ENCODE peak calls at places on chromosomes 11 and 22, in ten cellular contexts. A is heart left ventricle, S is A549, R is esophagus squamous epithelium, K is tibial nerve, F is NB4, B is IMR-90, H is adrenal gland, Z is suprapubic skin, Y is body of pancreas. T is an unnamed sample.

GRCh38 chr22:40469181-40469580 is 98.8 kb downstream of the SGSM3 start:
- DNase-seq in A (no peak), S (no peak), R (no peak), K (no peak), F (no peak), B (no peak), H (no peak), Z (no peak), Y (no peak), T (no peak)

GRCh38 chr22:23581252-23581634 is 1.2 kb upstream of the IGLL1 start:
- DNase-seq in A (no peak), S (no peak), R (no peak), K (no peak), F (no peak), B (no peak), H (no peak), Z (no peak), Y (no peak), T (no peak)

GRCh38 chr11:20110908-20111669 is 49.2 kb downstream of the DBX1 start:
- DNase-seq in A (no peak), S (peak), R (no peak), K (no peak), F (peak), B (peak), H (peak), Z (no peak), Y (peak), T (peak)

GRCh38 chr11:44793350-44794090 is 66.8 kb downstream of the TSPAN18 start:
- DNase-seq in A (no peak), S (peak), R (no peak), K (no peak), F (no peak), B (peak), H (no peak), Z (no peak), Y (no peak), T (no peak)

GRCh38 chr11:28117712-28118111 is 9.5 kb downstream of the METTL15 start:
- DNase-seq in A (no peak), S (no peak), R (no peak), K (no peak), F (no peak), B (no peak), H (no peak), Z (no peak), Y (no peak), T (no peak)

GRCh38 chr11:110158317-110159200 is 65.4 kb downstream of the ZC3H12C start:
- DNase-seq in A (no peak), S (no peak), R (no peak), K (no peak), F (no peak), B (no peak), H (peak), Z (no peak), Y (no peak), T (no peak)

GRCh38 chr11:125593113-125593761 is 585 bp downstream of the STT3A start:
- DNase-seq in A (no peak), S (peak), R (no peak), K (no peak), F (no peak), B (peak), H (no peak), Z (no peak), Y (peak), T (no peak)

GRCh38 chr11:134385774-134386565 is 26.1 kb downstream of the B3GAT1 start:
- DNase-seq in A (no peak), S (no peak), R (no peak), K (no peak), F (no peak), B (no peak), H (no peak), Z (no peak), Y (no peak), T (peak)

GRCh38 chr22:24796056-24796455 is 10.0 kb upstream of the SGSM1 start:
- DNase-seq in A (no peak), S (no peak), R (no peak), K (no peak), F (no peak), B (no peak), H (no peak), Z (no peak), Y (no peak), T (no peak)

GRCh38 chr11:113876798-113877672 is 1.7 kb upstream of the USP28 start:
- DNase-seq in A (no peak), S (no peak), R (no peak), K (no peak), F (peak), B (no peak), H (no peak), Z (no peak), Y (no peak), T (no peak)

GRCh38 chr11:102798012-102798746 is at the start of gene MMP1:
- DNase-seq in A (no peak), S (no peak), R (no peak), K (no peak), F (no peak), B (peak), H (no peak), Z (no peak), Y (no peak), T (no peak)

GRCh38 chr11:57527056-57527631 is 3.4 kb downstream of the TIMM10 start:
- DNase-seq in A (peak), S (peak), R (no peak), K (peak), F (peak), B (peak), H (peak), Z (peak), Y (peak), T (peak)

GRCh38 chr11:84313830-84314359 is 1027.7 kb upstream of the CCDC90B start:
- DNase-seq in A (no peak), S (no peak), R (no peak), K (no peak), F (no peak), B (no peak), H (no peak), Z (no peak), Y (no peak), T (no peak)

GRCh38 chr22:48837341-48837935 is 990.2 kb downstream of the BRD1 start:
- DNase-seq in A (no peak), S (no peak), R (no peak), K (no peak), F (no peak), B (no peak), H (no peak), Z (no peak), Y (no peak), T (no peak)

GRCh38 chr11:63862923-63863322 is 24.0 kb downstream of the MARK2 start:
- DNase-seq in A (no peak), S (peak), R (no peak), K (no peak), F (peak), B (no peak), H (peak), Z (no peak), Y (peak), T (peak)

GRCh38 chr11:63854696-63855095 is 15.8 kb downstream of the MARK2 start:
- DNase-seq in A (no peak), S (no peak), R (no peak), K (no peak), F (no peak), B (no peak), H (no peak), Z (no peak), Y (no peak), T (no peak)

GRCh38 chr11:63855975-63856374 is 17.1 kb downstream of the MARK2 start:
- DNase-seq in A (no peak), S (no peak), R (no peak), K (no peak), F (no peak), B (no peak), H (no peak), Z (no peak), Y (no peak), T (no peak)

DNA sequence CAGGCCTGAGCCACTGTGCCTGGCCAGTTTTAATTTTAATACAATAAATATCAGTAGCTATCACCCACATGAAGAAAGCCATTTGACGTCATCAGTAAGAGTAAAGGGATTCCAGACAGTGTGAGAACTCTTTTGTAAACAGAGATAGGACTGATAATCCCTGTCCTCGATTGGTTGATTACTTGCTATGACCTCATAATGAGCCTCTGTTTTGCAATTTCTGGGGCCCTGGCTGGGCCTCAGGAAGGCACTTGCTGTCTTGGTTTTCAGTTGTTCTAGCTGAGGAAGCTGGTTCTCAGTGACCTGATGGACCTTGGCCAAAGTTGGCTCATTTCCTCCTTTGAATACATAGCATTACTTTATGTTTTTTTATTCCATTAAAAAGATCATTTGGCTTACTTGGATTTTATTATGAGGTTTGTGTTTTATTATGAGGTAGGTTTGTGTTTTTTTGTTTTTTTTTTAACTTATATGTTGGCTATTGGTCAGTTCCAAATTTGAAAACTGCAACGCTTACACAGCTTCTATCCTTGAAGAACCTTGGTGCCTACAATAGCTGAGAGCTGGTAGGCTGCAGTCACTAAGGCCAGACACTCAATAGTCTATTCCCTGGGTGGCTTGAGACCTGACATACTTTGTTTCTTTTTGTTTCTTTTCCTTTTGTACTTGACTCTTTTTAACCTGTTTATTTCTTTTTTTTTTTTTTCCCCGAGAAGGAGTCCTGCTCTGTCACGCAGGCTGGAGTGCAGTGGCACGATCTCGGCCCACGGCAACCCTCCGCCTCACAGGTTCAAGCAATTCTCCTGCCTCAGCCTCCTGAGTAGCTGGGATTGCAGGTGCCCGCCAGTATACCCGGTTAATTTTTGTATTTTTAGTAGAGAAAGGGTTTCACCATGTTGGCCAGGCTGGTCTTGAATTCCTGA is 20.0 kb downstream of the MARK2 start:
- DNase-seq in A (peak), S (peak), R (no peak), K (peak), F (peak), B (peak), H (peak), Z (no peak), Y (peak), T (peak)
- TF ChIP-seq POLR2A in A (no peak), S (no peak), R (no peak), K (no peak), F (no peak), B (no peak), H (no peak), Z (no peak), Y (no peak), T (no peak)

GRCh38 chr22:38984224-38984623 is 2.1 kb downstream of the APOBEC3B start:
- DNase-seq in A (no peak), S (peak), R (no peak), K (no peak), F (no peak), B (no peak), H (no peak), Z (no peak), Y (no peak), T (no peak)

GRCh38 chr22:38981659-38982007 is 514 bp upstream of the APOBEC3B start:
- DNase-seq in A (no peak), S (no peak), R (no peak), K (no peak), F (peak), B (no peak), H (no peak), Z (no peak), Y (no peak), T (no peak)

GRCh38 chr22:38986629-38987028 is 4.5 kb downstream of the APOBEC3B start:
- DNase-seq in A (no peak), S (no peak), R (no peak), K (no peak), F (no peak), B (no peak), H (no peak), Z (no peak), Y (no peak), T (no peak)

GRCh38 chr22:38981005-38981658 is 1.0 kb upstream of the APOBEC3B start:
- DNase-seq in A (no peak), S (peak), R (no peak), K (no peak), F (no peak), B (peak), H (peak), Z (no peak), Y (no peak), T (no peak)

GRCh38 chr22:38982008-38982927 is at the start of gene APOBEC3B:
- DNase-seq in A (peak), S (peak), R (peak), K (peak), F (peak), B (peak), H (peak), Z (peak), Y (no peak), T (peak)
- TF ChIP-seq POLR2A in A (no peak), S (no peak), R (no peak), K (no peak), F (no peak), B (peak), H (no peak), Z (no peak), Y (peak), T (no peak)

DNA sequence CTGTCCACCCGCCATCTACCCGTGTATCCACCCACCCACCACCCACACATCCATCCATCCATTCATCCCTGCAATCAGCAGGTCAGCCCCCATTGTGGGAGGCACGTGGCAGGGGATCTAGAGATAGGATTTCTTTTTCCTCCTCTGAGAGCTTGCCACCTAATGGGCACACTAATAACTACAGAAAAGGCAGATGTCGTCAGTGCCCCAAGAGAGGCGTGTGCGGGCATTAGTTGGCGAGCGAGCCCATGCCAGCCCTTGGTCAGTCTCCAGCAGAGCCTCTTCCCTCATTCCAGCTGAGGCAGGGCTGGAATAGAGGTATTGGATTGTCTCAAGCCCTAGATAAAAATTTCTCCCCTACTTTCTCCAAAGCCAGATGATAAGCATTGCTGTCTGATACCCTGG is 9.7 kb downstream of the USP2 start:
- DNase-seq in A (peak), S (peak), R (no peak), K (no peak), F (peak), B (no peak), H (peak), Z (no peak), Y (peak), T (no peak)
- TF ChIP-seq POLR2A in A (no peak), S (no peak), R (no peak), K (no peak), F (no peak), B (no peak), H (peak), Z (no peak), Y (no peak), T (no peak)

DNA sequence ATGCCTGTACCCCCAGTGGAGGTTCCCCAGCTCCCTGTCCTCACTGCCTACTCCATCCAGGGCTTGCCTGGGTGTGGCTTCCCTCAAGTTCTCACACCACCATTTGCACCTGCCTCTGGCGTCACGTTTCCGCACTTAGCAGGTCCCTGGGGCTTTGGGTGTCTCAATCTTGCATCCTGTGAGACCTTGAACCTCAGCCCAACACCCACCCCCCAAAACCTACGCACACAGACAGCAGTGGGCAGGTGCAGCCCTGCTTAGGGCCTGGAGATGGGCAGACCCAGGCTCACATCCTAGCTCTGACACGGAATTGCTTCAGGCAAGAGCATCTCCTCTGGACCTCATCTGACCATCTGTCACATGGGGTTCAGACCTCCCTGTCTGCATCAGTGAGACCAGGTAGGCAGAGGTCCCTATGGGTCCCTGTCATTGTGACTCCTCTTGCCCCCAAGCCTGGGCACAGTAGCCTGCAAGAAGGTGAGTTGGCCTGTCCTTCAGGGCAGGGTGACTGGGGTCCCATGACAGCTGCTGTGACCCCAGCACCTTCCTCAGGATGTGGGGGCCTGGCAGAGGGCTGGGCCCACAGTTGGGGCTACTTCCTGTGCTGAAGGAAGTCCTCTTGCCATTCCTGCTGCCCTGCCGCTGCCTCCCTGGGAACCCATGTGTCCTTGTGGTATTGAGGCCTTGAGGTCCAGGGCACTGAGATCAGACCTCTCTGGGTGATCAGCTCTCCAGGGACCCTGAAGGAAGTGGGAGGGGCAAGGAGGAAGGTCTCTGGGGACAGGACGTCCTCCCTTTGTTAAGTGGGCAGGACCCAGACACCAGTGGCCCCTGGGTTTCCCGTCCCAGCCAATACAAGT is 2.0 kb downstream of the SIPA1 start:
- DNase-seq in A (peak), S (no peak), R (peak), K (no peak), F (peak), B (no peak), H (peak), Z (no peak), Y (no peak), T (no peak)
- TF ChIP-seq POLR2A in A (no peak), S (no peak), R (no peak), K (no peak), F (no peak), B (no peak), H (no peak), Z (no peak), Y (no peak), T (no peak)

GRCh38 chr11:843818-844692 is 1.4 kb downstream of the TSPAN4 start:
- DNase-seq in A (peak), S (peak), R (no peak), K (peak), F (no peak), B (peak), H (peak), Z (peak), Y (peak), T (peak)
- TF ChIP-seq POLR2A in A (peak), S (peak), R (no peak), K (peak), F (no peak), B (peak), H (peak), Z (peak), Y (peak), T (no peak)

GRCh38 chr11:74466916-74467885 is at the start of gene KCNE3:
- DNase-seq in A (peak), S (no peak), R (no peak), K (no peak), F (peak), B (no peak), H (no peak), Z (no peak), Y (peak), T (peak)
- TF ChIP-seq POLR2A in A (peak), S (no peak), R (no peak), K (no peak), F (peak), B (no peak), H (no peak), Z (no peak), Y (peak), T (no peak)

DNA sequence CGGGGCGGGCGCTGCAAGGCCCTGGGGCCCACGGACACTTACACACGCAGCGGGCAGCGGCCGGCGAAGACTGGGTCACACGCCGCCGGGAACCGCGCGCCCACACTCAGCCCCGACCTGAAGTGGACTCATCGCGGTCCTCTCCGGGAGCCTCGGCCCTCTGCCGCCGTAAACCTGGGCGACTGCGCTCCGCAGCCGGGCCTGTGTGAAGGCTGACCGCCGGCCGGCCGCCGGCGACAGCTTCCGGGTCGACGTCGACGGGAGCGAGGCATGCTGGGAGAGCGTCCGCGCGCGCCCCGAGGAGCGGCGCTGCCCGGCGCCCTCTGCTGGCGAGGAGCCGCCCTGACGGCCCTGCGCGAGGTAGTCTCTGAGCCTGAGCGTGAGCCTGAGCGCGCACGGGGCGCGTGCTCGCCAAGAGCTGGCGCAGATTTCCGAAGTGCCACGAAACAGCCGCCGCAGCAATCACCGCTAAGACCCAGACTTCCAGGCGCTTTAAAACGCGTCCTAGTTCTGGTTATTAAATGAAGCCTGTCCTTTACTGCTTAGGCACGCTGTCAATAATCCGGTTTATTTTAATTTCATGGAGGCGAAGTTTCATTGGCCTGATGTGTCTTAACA is at the start of gene SNX19:
- DNase-seq in A (peak), S (peak), R (peak), K (peak), F (peak), B (peak), H (peak), Z (peak), Y (peak), T (peak)
- TF ChIP-seq POLR2A in A (peak), S (peak), R (no peak), K (peak), F (peak), B (peak), H (peak), Z (peak), Y (peak), T (no peak)

GRCh38 chr11:65558785-65559509 is 788 bp upstream of the LTBP3 start:
- DNase-seq in A (peak), S (peak), R (no peak), K (no peak), F (no peak), B (peak), H (no peak), Z (peak), Y (peak), T (peak)
- TF ChIP-seq POLR2A in A (no peak), S (no peak), R (no peak), K (no peak), F (no peak), B (no peak), H (no peak), Z (no peak), Y (no peak), T (no peak)

GRCh38 chr11:62553839-62554361 is 7.3 kb upstream of the AHNAK start:
- DNase-seq in A (no peak), S (peak), R (no peak), K (no peak), F (no peak), B (peak), H (no peak), Z (peak), Y (no peak), T (no peak)
- TF ChIP-seq POLR2A in A (no peak), S (no peak), R (no peak), K (no peak), F (no peak), B (no peak), H (no peak), Z (no peak), Y (no peak), T (no peak)

T was measured in stomach.